ENCODE peak calls at places on chromosomes 4 and X, in seven cellular contexts. Y is H1, X is HepG2, F is HCT116, W is GM12878, O is K562, N is SK-N-SH. B is an unnamed sample.

GRCh38 chrX:115047181-115047580 is 29.8 kb upstream of the IL13RA2 start:
- DNase-seq in Y (no peak), X (no peak), F (no peak), W (no peak), O (no peak), N (no peak), B (no peak)

GRCh38 chr4:69718376-69719293 is 41.8 kb downstream of the SULT1B1 start:
- DNase-seq in Y (no peak), X (no peak), F (no peak), W (no peak), O (no peak), N (no peak), B (no peak)

GRCh38 chr4:102399021-102399420 is 53.7 kb upstream of the SLC39A8 start:
- DNase-seq in Y (no peak), X (no peak), F (no peak), W (no peak), O (no peak), N (no peak), B (no peak)

GRCh38 chr4:76585897-76586360 is 150.9 kb downstream of the SHROOM3 start:
- DNase-seq in Y (peak), X (peak), F (peak), W (no peak), O (no peak), N (no peak), B (no peak)

GRCh38 chrX:10169180-10169579 is 12.4 kb downstream of the CLCN4 start:
- DNase-seq in Y (no peak), X (peak), F (no peak), W (no peak), O (no peak), N (no peak), B (no peak)

GRCh38 chr4:100635899-100636298 is 118.1 kb upstream of the EMCN start:
- DNase-seq in Y (no peak), X (no peak), F (no peak), W (no peak), O (no peak), N (no peak), B (no peak)

GRCh38 chrX:13109811-13110210 is 65.4 kb upstream of the FAM9C start:
- DNase-seq in Y (no peak), X (no peak), F (no peak), W (no peak), O (no peak), N (no peak), B (no peak)

GRCh38 chr4:7625073-7625472 is 190.3 kb upstream of the PSAPL1 start:
- DNase-seq in Y (no peak), X (no peak), F (no peak), W (no peak), O (no peak), N (no peak), B (no peak)

GRCh38 chrX:131081772-131082755 is 23.9 kb downstream of the ARHGAP36 start:
- DNase-seq in Y (peak), X (no peak), F (no peak), W (no peak), O (no peak), N (no peak), B (no peak)

GRCh38 chrX:23317799-23318724 is 16.6 kb upstream of the PTCHD1 start:
- DNase-seq in Y (peak), X (no peak), F (no peak), W (no peak), O (peak), N (peak), B (peak)

GRCh38 chrX:66579219-66579618 is 59.7 kb downstream of the EDA2R start:
- DNase-seq in Y (no peak), X (no peak), F (no peak), W (no peak), O (no peak), N (no peak), B (no peak)

GRCh38 chr4:40910706-40911105 is 161.0 kb downstream of the NSUN7 start:
- DNase-seq in Y (no peak), X (no peak), F (no peak), W (no peak), O (no peak), N (no peak), B (no peak)

GRCh38 chr4:67451464-67451863 is 93.8 kb downstream of the CENPC start:
- DNase-seq in Y (no peak), X (no peak), F (no peak), W (no peak), O (no peak), N (no peak), B (no peak)

GRCh38 chrX:7216981-7217587 is 69.1 kb upstream of the PUDP start:
- DNase-seq in Y (no peak), X (no peak), F (no peak), W (no peak), O (no peak), N (no peak), B (no peak)

GRCh38 chr4:48854982-48855381 is 24.1 kb downstream of the OCIAD1 start:
- DNase-seq in Y (no peak), X (no peak), F (no peak), W (no peak), O (no peak), N (no peak), B (no peak)

GRCh38 chr4:10783351-10783750 is 98.8 kb upstream of the CLNK start:
- DNase-seq in Y (no peak), X (no peak), F (no peak), W (no peak), O (no peak), N (no peak), B (no peak)

GRCh38 chrX:34884693-34885277 is 57.8 kb upstream of the FAM47B start:
- DNase-seq in Y (no peak), X (no peak), F (no peak), W (no peak), O (no peak), N (no peak), B (peak)

GRCh38 chr4:153071953-153072622 is 132.2 kb upstream of the TRIM2 start:
- DNase-seq in Y (no peak), X (no peak), F (no peak), W (no peak), O (no peak), N (no peak), B (no peak)

GRCh38 chr4:8310306-8310705 is 40.8 kb downstream of the HTRA3 start:
- DNase-seq in Y (no peak), X (no peak), F (no peak), W (no peak), O (no peak), N (no peak), B (no peak)

GRCh38 chr4:156778093-156778492 is 193.5 kb downstream of the PDGFC start:
- DNase-seq in Y (no peak), X (no peak), F (no peak), W (no peak), O (no peak), N (no peak), B (no peak)
- H3K27ac ChIP-seq in Y (no peak), X (no peak), F (no peak), W (no peak), O (no peak), N (peak), B (no peak)

GRCh38 chr4:89110541-89110985 is 770 bp upstream of the TIGD2 start:
- DNase-seq in Y (peak), X (no peak), F (no peak), W (no peak), O (peak), N (no peak), B (no peak)
- TF ChIP-seq SIN3A in Y (no peak), X (no peak), F (no peak), W (no peak), O (no peak), N (no peak), B (no peak)

DNA sequence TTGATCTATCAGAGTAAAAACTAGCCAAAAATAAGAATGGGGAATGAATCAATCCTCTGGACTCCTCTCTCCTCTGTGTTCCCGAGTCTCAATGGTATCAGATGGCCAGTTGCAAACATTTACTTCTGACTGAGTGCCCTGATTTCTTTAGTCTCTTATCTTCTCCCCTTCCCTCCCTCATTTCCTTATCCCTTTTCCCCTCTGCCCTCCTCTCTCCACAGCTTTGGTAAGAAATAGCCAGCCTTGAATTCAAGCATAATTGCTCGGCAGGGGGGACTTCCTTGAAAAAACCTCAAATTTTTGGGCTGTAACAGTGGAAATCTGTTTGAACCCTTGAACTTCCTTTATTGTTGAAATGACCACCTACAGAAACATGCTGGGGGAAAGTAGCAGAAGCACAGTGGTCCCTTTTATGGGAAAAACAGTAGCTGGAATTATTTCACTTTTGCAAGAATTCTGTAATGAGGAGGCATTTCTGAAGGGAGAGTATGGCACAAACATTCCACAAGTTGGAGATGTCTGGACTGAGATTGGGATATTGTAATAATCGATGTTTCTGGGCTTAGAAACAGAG is 40.3 kb downstream of the NHS start:
- DNase-seq in Y (no peak), X (no peak), F (no peak), W (no peak), O (no peak), N (no peak), B (no peak)
- H3K4me3 ChIP-seq in Y (no peak), X (no peak), F (no peak), W (no peak), O (no peak), N (no peak), B (no peak)

GRCh38 chr4:112284662-112285411 is 867 bp downstream of the TIFA start:
- DNase-seq in Y (no peak), X (no peak), F (no peak), W (no peak), O (peak), N (peak), B (no peak)
- H3K27ac ChIP-seq in Y (no peak), X (peak), F (peak), W (peak), O (peak), N (peak), B (peak)

GRCh38 chr4:139763205-139763604 is 97.6 kb downstream of the MGST2 start:
- DNase-seq in Y (no peak), X (no peak), F (no peak), W (no peak), O (no peak), N (peak), B (no peak)

GRCh38 chr4:139764686-139765085 is 99.1 kb downstream of the MGST2 start:
- DNase-seq in Y (no peak), X (no peak), F (no peak), W (no peak), O (no peak), N (no peak), B (no peak)

GRCh38 chr4:139762715-139763114 is 97.1 kb downstream of the MGST2 start:
- DNase-seq in Y (no peak), X (no peak), F (no peak), W (no peak), O (no peak), N (no peak), B (no peak)

GRCh38 chr4:139763668-139764067 is 98.0 kb downstream of the MGST2 start:
- DNase-seq in Y (no peak), X (no peak), F (no peak), W (no peak), O (no peak), N (peak), B (no peak)

DNA sequence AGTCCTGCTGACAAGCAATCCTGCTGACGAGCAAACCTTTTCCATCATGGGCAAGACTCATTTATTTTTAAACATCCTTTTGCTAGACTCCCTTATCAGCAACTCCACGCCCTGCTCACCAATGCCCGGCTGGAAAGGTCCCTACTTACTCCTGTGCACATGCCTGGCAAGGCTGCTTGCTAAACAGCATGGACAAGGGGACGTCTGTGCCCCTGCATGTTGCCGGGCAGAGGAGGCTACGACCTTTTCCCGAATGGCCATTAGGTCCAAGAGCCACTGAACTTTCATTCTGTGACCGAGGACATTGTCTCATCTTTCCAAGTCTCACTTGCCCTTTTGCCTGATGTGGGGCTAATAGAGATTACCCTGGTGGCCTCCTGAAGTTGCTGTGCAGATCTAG is 98.6 kb downstream of the MGST2 start:
- DNase-seq in Y (no peak), X (no peak), F (no peak), W (no peak), O (no peak), N (peak), B (no peak)
- TF ChIP-seq SIN3A in Y (no peak), X (no peak), F (no peak), W (no peak), O (no peak), N (no peak), B (no peak)

GRCh38 chr4:5858020-5858769 is 34.7 kb downstream of the CRMP1 start:
- DNase-seq in Y (no peak), X (no peak), F (no peak), W (no peak), O (no peak), N (no peak), B (no peak)
- H3K4me3 ChIP-seq in Y (no peak), X (no peak), F (no peak), W (no peak), O (no peak), N (no peak), B (no peak)

DNA sequence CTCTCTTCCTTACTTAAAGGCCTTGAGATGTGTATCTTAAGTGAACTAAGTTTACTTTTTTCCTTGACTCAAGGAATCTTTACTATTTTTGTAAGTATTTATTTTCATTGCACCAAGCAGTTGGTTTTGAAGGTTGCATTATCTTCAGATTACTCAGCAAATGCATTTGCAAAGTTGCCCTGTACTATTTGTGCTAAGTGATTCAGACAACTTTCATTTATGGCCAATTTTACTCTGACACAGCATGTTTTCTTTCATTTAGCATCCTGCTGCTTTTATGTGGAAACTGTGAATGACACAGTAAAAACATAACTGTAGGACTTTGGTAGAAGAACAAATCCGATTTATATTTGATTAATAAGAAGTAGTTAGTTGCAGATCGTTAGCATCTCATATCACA is 191.0 kb downstream of the CCSER1 start:
- DNase-seq in Y (no peak), X (no peak), F (peak), W (no peak), O (no peak), N (no peak), B (peak)
- H3K27ac ChIP-seq in Y (no peak), X (no peak), F (peak), W (no peak), O (no peak), N (peak), B (no peak)

GRCh38 chr4:99506781-99507180 is 4.0 kb upstream of the C4orf17 start:
- DNase-seq in Y (no peak), X (no peak), F (no peak), W (no peak), O (no peak), N (no peak), B (no peak)

GRCh38 chr4:99504804-99505502 is 5.9 kb upstream of the C4orf17 start:
- DNase-seq in Y (no peak), X (no peak), F (no peak), W (no peak), O (no peak), N (no peak), B (no peak)

GRCh38 chr4:99507349-99507748 is 3.5 kb upstream of the C4orf17 start:
- DNase-seq in Y (no peak), X (no peak), F (no peak), W (no peak), O (no peak), N (no peak), B (no peak)

GRCh38 chr4:99510721-99511120 is at the start of gene C4orf17:
- DNase-seq in Y (no peak), X (no peak), F (no peak), W (no peak), O (no peak), N (no peak), B (no peak)

DNA sequence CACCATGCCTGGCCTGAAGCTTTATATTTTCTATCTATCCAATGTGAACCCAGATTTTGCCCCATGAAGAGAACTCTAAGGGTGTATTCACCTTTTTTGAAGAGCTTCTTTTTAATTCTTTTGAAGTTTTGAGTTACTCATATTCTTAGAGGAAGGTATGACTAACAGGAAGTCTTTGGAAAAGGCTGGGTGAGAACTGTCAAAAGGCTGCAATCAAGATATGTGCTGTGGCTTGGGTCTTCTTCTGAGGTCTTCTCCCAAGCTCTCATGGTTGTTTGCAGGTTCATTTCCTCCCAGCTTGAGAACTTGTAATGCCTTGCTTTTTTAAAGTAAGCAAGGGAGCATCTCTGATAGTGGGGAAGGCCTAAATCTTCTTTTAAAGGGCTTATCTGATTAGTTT is 3.1 kb upstream of the C4orf17 start:
- DNase-seq in Y (no peak), X (no peak), F (no peak), W (no peak), O (no peak), N (no peak), B (no peak)
- TF ChIP-seq SIN3A in Y (no peak), X (no peak), F (no peak), W (no peak), O (no peak), N (no peak), B (no peak)

B was measured in Panc1.